ENCODE peak calls at places on chromosomes 5 and 9, in ten cellular contexts. One of them, this sample, is unnamed.

GRCh38 chr9:107671588-107671987 is 182.0 kb upstream of the KLF4 start:
- DNase-seq in spleen: no peak
- DNase-seq in transverse colon: no peak
- DNase-seq in IMR-90: no peak
- DNase-seq in tibial nerve: no peak
- DNase-seq in breast epithelium: no peak
- DNase-seq in A549: no peak
- DNase-seq in heart left ventricle: no peak
- DNase-seq in HepG2: no peak
- DNase-seq in suprapubic skin: no peak
- DNase-seq in this sample: no peak

GRCh38 chr9:33452828-33453271 is 5.5 kb upstream of the AQP3 start:
- DNase-seq in spleen: no peak
- DNase-seq in transverse colon: peak
- DNase-seq in IMR-90: peak
- DNase-seq in tibial nerve: no peak
- DNase-seq in breast epithelium: peak
- DNase-seq in A549: peak
- DNase-seq in heart left ventricle: peak
- DNase-seq in HepG2: peak
- DNase-seq in suprapubic skin: no peak
- DNase-seq in this sample: peak

GRCh38 chr9:135033487-135033886 is 54.0 kb upstream of the OLFM1 start:
- DNase-seq in spleen: peak
- DNase-seq in transverse colon: no peak
- DNase-seq in IMR-90: no peak
- DNase-seq in tibial nerve: no peak
- DNase-seq in breast epithelium: no peak
- DNase-seq in A549: no peak
- DNase-seq in heart left ventricle: no peak
- DNase-seq in HepG2: no peak
- DNase-seq in suprapubic skin: no peak
- DNase-seq in this sample: no peak

GRCh38 chr5:124162782-124163532 is 583.5 kb downstream of the ZNF608 start:
- DNase-seq in spleen: peak
- DNase-seq in transverse colon: peak
- DNase-seq in IMR-90: peak
- DNase-seq in tibial nerve: no peak
- DNase-seq in breast epithelium: no peak
- DNase-seq in A549: no peak
- DNase-seq in heart left ventricle: peak
- DNase-seq in HepG2: peak
- DNase-seq in suprapubic skin: no peak
- DNase-seq in this sample: no peak

GRCh38 chr9:95764490-95764889 is 111.0 kb upstream of the ERCC6L2 start:
- DNase-seq in spleen: no peak
- DNase-seq in transverse colon: no peak
- DNase-seq in IMR-90: peak
- DNase-seq in tibial nerve: no peak
- DNase-seq in breast epithelium: no peak
- DNase-seq in A549: no peak
- DNase-seq in heart left ventricle: no peak
- DNase-seq in HepG2: no peak
- DNase-seq in suprapubic skin: no peak
- DNase-seq in this sample: no peak

GRCh38 chr5:138611295-138612220 is 36.4 kb upstream of the HSPA9 start:
- DNase-seq in spleen: no peak
- DNase-seq in transverse colon: no peak
- DNase-seq in IMR-90: no peak
- DNase-seq in tibial nerve: no peak
- DNase-seq in breast epithelium: no peak
- DNase-seq in A549: no peak
- DNase-seq in heart left ventricle: no peak
- DNase-seq in HepG2: no peak
- DNase-seq in suprapubic skin: peak
- DNase-seq in this sample: peak

GRCh38 chr9:121699271-121700164 is 48.1 kb downstream of the DAB2IP start:
- DNase-seq in spleen: peak
- DNase-seq in transverse colon: peak
- DNase-seq in IMR-90: peak
- DNase-seq in tibial nerve: peak
- DNase-seq in breast epithelium: peak
- DNase-seq in A549: no peak
- DNase-seq in heart left ventricle: peak
- DNase-seq in HepG2: no peak
- DNase-seq in suprapubic skin: no peak
- DNase-seq in this sample: no peak

GRCh38 chr5:34511481-34511880 is 144.6 kb upstream of the RAI14 start:
- DNase-seq in spleen: no peak
- DNase-seq in transverse colon: no peak
- DNase-seq in IMR-90: no peak
- DNase-seq in tibial nerve: no peak
- DNase-seq in breast epithelium: no peak
- DNase-seq in A549: no peak
- DNase-seq in heart left ventricle: no peak
- DNase-seq in HepG2: no peak
- DNase-seq in suprapubic skin: no peak
- DNase-seq in this sample: no peak

GRCh38 chr5:122515709-122516431 is 203.8 kb downstream of the SNCAIP start:
- DNase-seq in spleen: no peak
- DNase-seq in transverse colon: peak
- DNase-seq in IMR-90: peak
- DNase-seq in tibial nerve: no peak
- DNase-seq in breast epithelium: no peak
- DNase-seq in A549: peak
- DNase-seq in heart left ventricle: peak
- DNase-seq in HepG2: peak
- DNase-seq in suprapubic skin: no peak
- DNase-seq in this sample: peak

GRCh38 chr5:146291421-146292074 is 47.1 kb upstream of the POU4F3 start:
- DNase-seq in spleen: no peak
- DNase-seq in transverse colon: no peak
- DNase-seq in IMR-90: peak
- DNase-seq in tibial nerve: no peak
- DNase-seq in breast epithelium: no peak
- DNase-seq in A549: peak
- DNase-seq in heart left ventricle: no peak
- DNase-seq in HepG2: peak
- DNase-seq in suprapubic skin: no peak
- DNase-seq in this sample: peak

GRCh38 chr9:100679834-100680233 is 102.0 kb downstream of the CAVIN4 start:
- DNase-seq in spleen: no peak
- DNase-seq in transverse colon: no peak
- DNase-seq in IMR-90: no peak
- DNase-seq in tibial nerve: no peak
- DNase-seq in breast epithelium: no peak
- DNase-seq in A549: no peak
- DNase-seq in heart left ventricle: no peak
- DNase-seq in HepG2: no peak
- DNase-seq in suprapubic skin: no peak
- DNase-seq in this sample: no peak

GRCh38 chr5:133824661-133825254 is 143.7 kb downstream of the C5orf15 start:
- DNase-seq in spleen: no peak
- DNase-seq in transverse colon: no peak
- DNase-seq in IMR-90: no peak
- DNase-seq in tibial nerve: no peak
- DNase-seq in breast epithelium: no peak
- DNase-seq in A549: no peak
- DNase-seq in heart left ventricle: no peak
- DNase-seq in HepG2: no peak
- DNase-seq in suprapubic skin: peak
- DNase-seq in this sample: no peak

GRCh38 chr5:172788771-172789686 is 18.0 kb upstream of the DUSP1 start:
- DNase-seq in spleen: peak
- DNase-seq in transverse colon: peak
- DNase-seq in IMR-90: no peak
- DNase-seq in tibial nerve: peak
- DNase-seq in breast epithelium: no peak
- DNase-seq in A549: peak
- DNase-seq in heart left ventricle: no peak
- DNase-seq in HepG2: peak
- DNase-seq in suprapubic skin: peak
- DNase-seq in this sample: peak

GRCh38 chr9:130920762-130921482 is 18.1 kb downstream of the FIBCD1 start:
- DNase-seq in spleen: no peak
- DNase-seq in transverse colon: no peak
- DNase-seq in IMR-90: no peak
- DNase-seq in tibial nerve: no peak
- DNase-seq in breast epithelium: no peak
- DNase-seq in A549: no peak
- DNase-seq in heart left ventricle: no peak
- DNase-seq in HepG2: no peak
- DNase-seq in suprapubic skin: no peak
- DNase-seq in this sample: no peak

GRCh38 chr9:98101868-98102273 is 17.2 kb downstream of the TRIM14 start:
- DNase-seq in spleen: peak
- DNase-seq in transverse colon: peak
- DNase-seq in IMR-90: peak
- DNase-seq in tibial nerve: no peak
- DNase-seq in breast epithelium: peak
- DNase-seq in A549: no peak
- DNase-seq in heart left ventricle: no peak
- DNase-seq in HepG2: no peak
- DNase-seq in suprapubic skin: peak
- DNase-seq in this sample: no peak
- TF ChIP-seq POLR2A in spleen: no peak
- TF ChIP-seq POLR2A in transverse colon: peak
- TF ChIP-seq POLR2A in IMR-90: no peak
- TF ChIP-seq POLR2A in tibial nerve: no peak
- TF ChIP-seq POLR2A in breast epithelium: no peak
- TF ChIP-seq POLR2A in A549: no peak
- TF ChIP-seq POLR2A in heart left ventricle: no peak
- TF ChIP-seq POLR2A in HepG2: no peak
- TF ChIP-seq POLR2A in suprapubic skin: no peak
- TF ChIP-seq POLR2A in this sample: no peak

GRCh38 chr5:163205645-163206044 is 231.8 kb upstream of the CCNG1 start:
- DNase-seq in spleen: no peak
- DNase-seq in transverse colon: no peak
- DNase-seq in IMR-90: no peak
- DNase-seq in tibial nerve: no peak
- DNase-seq in breast epithelium: no peak
- DNase-seq in A549: no peak
- DNase-seq in heart left ventricle: no peak
- DNase-seq in HepG2: no peak
- DNase-seq in suprapubic skin: no peak
- DNase-seq in this sample: no peak
- TF ChIP-seq POLR2A in spleen: no peak
- TF ChIP-seq POLR2A in transverse colon: no peak
- TF ChIP-seq POLR2A in IMR-90: no peak
- TF ChIP-seq POLR2A in tibial nerve: no peak
- TF ChIP-seq POLR2A in breast epithelium: no peak
- TF ChIP-seq POLR2A in A549: no peak
- TF ChIP-seq POLR2A in heart left ventricle: no peak
- TF ChIP-seq POLR2A in HepG2: no peak
- TF ChIP-seq POLR2A in suprapubic skin: no peak
- TF ChIP-seq POLR2A in this sample: no peak

DNA sequence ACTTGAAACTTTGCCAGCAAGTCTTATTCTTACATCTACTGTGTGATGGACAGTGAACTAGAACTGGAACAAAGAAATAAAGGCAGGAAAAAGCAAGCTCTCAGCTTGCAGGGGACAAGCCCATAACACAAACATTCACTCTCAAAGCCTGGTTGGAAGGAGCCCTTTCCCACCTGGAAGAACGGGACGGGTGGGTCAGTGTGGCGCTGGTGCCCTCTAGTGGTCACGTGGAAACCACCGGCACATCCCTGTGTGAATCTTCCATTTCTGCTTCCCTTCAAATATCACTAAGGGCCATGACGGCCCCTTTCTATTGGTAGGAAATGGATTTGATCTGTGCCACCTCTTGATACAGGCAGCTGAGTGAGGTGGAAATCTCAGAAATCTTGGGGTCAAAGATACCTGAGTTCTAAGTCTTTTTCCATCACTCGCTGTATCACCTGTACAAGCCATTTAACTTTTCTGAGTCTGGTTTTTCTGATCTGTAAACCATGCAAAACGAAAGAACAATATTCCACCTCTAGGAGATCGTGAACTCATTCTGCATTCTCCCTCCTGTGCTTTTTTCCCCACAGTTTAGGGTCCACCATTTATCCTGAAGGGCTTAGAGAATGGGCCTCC is 211.6 kb downstream of the MSX2 start:
- DNase-seq in spleen: peak
- DNase-seq in transverse colon: peak
- DNase-seq in IMR-90: peak
- DNase-seq in tibial nerve: no peak
- DNase-seq in breast epithelium: peak
- DNase-seq in A549: peak
- DNase-seq in heart left ventricle: peak
- DNase-seq in HepG2: peak
- DNase-seq in suprapubic skin: no peak
- DNase-seq in this sample: peak
- TF ChIP-seq POLR2A in spleen: no peak
- TF ChIP-seq POLR2A in transverse colon: no peak
- TF ChIP-seq POLR2A in IMR-90: no peak
- TF ChIP-seq POLR2A in tibial nerve: no peak
- TF ChIP-seq POLR2A in breast epithelium: no peak
- TF ChIP-seq POLR2A in A549: no peak
- TF ChIP-seq POLR2A in heart left ventricle: no peak
- TF ChIP-seq POLR2A in HepG2: no peak
- TF ChIP-seq POLR2A in suprapubic skin: no peak
- TF ChIP-seq POLR2A in this sample: no peak

GRCh38 chr5:11400312-11400711 is 503.9 kb downstream of the CTNND2 start:
- DNase-seq in spleen: no peak
- DNase-seq in transverse colon: no peak
- DNase-seq in IMR-90: no peak
- DNase-seq in tibial nerve: no peak
- DNase-seq in breast epithelium: no peak
- DNase-seq in A549: no peak
- DNase-seq in heart left ventricle: no peak
- DNase-seq in HepG2: no peak
- DNase-seq in suprapubic skin: no peak
- DNase-seq in this sample: no peak
- TF ChIP-seq POLR2A in spleen: no peak
- TF ChIP-seq POLR2A in transverse colon: no peak
- TF ChIP-seq POLR2A in IMR-90: no peak
- TF ChIP-seq POLR2A in tibial nerve: no peak
- TF ChIP-seq POLR2A in breast epithelium: no peak
- TF ChIP-seq POLR2A in A549: no peak
- TF ChIP-seq POLR2A in heart left ventricle: no peak
- TF ChIP-seq POLR2A in HepG2: no peak
- TF ChIP-seq POLR2A in suprapubic skin: no peak
- TF ChIP-seq POLR2A in this sample: no peak

DNA sequence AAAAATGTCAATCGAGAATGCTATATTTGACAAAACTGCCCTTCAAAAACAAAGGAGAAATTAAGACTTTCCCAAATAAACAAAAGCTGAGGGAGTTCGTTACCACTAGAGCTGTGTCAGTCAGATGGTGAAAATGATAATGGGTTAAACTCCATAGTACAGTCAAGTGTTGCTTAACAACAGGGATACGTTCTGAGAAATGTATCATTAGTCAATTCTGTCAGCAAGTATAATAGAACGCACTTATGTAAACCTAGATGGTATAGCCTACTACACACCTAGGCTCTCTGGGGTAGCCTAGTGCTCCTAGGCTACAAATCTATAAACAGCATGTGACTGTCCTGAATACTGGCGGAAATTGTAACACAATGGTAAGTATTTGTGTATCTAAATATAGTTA is 138.7 kb downstream of the DRD1 start:
- DNase-seq in spleen: no peak
- DNase-seq in transverse colon: no peak
- DNase-seq in IMR-90: no peak
- DNase-seq in tibial nerve: no peak
- DNase-seq in breast epithelium: no peak
- DNase-seq in A549: no peak
- DNase-seq in heart left ventricle: no peak
- DNase-seq in HepG2: no peak
- DNase-seq in suprapubic skin: no peak
- DNase-seq in this sample: no peak
- TF ChIP-seq POLR2A in spleen: no peak
- TF ChIP-seq POLR2A in transverse colon: no peak
- TF ChIP-seq POLR2A in IMR-90: no peak
- TF ChIP-seq POLR2A in tibial nerve: no peak
- TF ChIP-seq POLR2A in breast epithelium: no peak
- TF ChIP-seq POLR2A in A549: no peak
- TF ChIP-seq POLR2A in heart left ventricle: no peak
- TF ChIP-seq POLR2A in HepG2: no peak
- TF ChIP-seq POLR2A in suprapubic skin: no peak
- TF ChIP-seq POLR2A in this sample: no peak